ENCODE peak calls at places on chromosomes 4 and X, in five cellular contexts. P, V, W, T and G are unnamed samples. For H3K9me2, the result is how much of the 10 kb centered on the place peaks cover.

GRCh38 chrX:20143539-20143938 is 1.9 kb upstream of the EIF1AX start:
- DNase-seq in P (no peak), V (no peak), W (no peak), T (no peak), G (no peak)

GRCh38 chrX:109600114-109600710 is 24.8 kb downstream of the KCNE5 start:
- DNase-seq in P (no peak), V (no peak), W (no peak), T (peak), G (no peak)

GRCh38 chr4:184596617-184597185 is 52.5 kb downstream of the CASP3 start:
- DNase-seq in P (peak), V (no peak), W (no peak), T (no peak), G (no peak)

GRCh38 chrX:76657499-76657898 is 230.0 kb downstream of the MAGEE1 start:
- DNase-seq in P (no peak), V (no peak), W (no peak), T (no peak), G (no peak)

GRCh38 chr4:30380404-30380998 is 339.7 kb upstream of the PCDH7 start:
- DNase-seq in P (peak), V (peak), W (peak), T (peak), G (peak)

GRCh38 chr4:86401826-86402225 is 42.0 kb upstream of the MAPK10 start:
- DNase-seq in P (no peak), V (no peak), W (no peak), T (peak), G (no peak)

GRCh38 chr4:105186701-105187158 is 40.1 kb downstream of the TET2 start:
- DNase-seq in P (no peak), V (no peak), W (no peak), T (peak), G (no peak)

GRCh38 chrX:24201216-24201615 is 51.7 kb downstream of the ZFX start:
- DNase-seq in P (no peak), V (no peak), W (no peak), T (no peak), G (no peak)

GRCh38 chr4:42360158-42360557 is 37.1 kb upstream of the SHISA3 start:
- DNase-seq in P (no peak), V (no peak), W (no peak), T (no peak), G (no peak)

DNA sequence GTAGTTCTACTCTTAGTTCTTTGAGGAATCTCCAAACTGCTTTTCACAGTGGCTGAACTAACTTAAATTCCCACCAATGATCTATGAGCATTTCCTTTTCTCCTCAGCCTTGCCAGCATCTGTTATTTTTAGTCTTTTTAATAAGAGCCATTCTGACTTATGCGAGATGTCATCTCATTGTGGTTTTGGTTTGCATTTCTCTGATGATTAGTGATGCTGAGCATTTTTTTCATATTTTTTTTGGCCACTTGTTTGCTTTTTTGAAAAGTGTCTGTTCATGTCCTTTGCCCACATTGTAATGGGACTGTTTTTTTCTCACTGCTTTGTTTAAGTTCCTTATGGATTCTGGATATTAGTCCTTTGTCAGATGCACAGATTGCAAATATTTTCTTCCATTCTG is 21.5 kb upstream of the PHKA1 start:
- DNase-seq in P (no peak), V (no peak), W (no peak), T (peak), G (no peak)
- H3K9me2 ChIP-seq in P (under half), V (under half), W (under half), T (under half), G (under half)

GRCh38 chrX:153412746-153413720 is 1.8 kb downstream of the ZFP92 start:
- DNase-seq in P (no peak), V (no peak), W (no peak), T (no peak), G (no peak)
- H3K4me3 ChIP-seq in P (no peak), V (no peak), W (no peak), T (no peak), G (no peak)

DNA sequence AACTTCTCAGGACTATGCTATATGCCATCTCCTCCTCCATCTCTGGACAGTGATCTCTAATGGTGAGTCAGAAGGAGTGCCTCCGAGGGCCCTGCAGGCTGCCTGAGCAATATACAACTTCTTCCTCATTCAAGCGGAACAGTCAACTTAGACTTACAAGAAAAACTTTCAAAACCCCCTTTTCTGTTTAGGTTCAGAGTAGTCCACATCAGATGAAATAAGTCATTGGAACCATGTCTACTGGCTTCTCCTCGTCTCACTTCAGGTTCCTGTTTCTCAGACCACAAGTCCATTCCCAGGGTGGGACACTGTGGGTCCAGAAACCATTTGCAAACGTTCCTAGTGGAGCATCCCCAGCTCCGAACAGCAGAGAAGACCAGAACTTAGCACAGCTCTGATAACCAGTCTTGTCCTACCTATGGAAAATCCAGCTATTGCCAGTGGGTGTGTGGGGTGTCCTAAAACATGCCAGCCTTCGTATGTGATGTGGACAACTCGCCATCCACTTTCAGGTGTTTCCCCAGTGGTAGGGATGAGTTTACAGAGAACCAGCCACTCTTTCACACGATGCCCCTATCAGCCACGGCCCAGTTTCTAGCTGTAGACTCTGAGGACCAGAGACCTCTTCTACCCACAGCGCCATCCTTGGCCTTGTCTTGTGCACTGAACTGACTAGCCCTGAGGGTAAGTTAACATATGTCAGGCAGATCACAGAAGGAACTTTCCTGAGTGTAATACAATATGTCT is 32.7 kb upstream of the NKRF start:
- DNase-seq in P (no peak), V (no peak), W (no peak), T (no peak), G (no peak)
- H3K4me2 ChIP-seq in P (no peak), V (no peak), W (no peak), T (no peak), G (no peak)

GRCh38 chr4:37835031-37835430 is 8.5 kb downstream of the PGM2 start:
- DNase-seq in P (no peak), V (no peak), W (no peak), T (no peak), G (no peak)
- H3K9me2 ChIP-seq in P (under half), V (under half), W (under half), T (under half), G (under half)

DNA sequence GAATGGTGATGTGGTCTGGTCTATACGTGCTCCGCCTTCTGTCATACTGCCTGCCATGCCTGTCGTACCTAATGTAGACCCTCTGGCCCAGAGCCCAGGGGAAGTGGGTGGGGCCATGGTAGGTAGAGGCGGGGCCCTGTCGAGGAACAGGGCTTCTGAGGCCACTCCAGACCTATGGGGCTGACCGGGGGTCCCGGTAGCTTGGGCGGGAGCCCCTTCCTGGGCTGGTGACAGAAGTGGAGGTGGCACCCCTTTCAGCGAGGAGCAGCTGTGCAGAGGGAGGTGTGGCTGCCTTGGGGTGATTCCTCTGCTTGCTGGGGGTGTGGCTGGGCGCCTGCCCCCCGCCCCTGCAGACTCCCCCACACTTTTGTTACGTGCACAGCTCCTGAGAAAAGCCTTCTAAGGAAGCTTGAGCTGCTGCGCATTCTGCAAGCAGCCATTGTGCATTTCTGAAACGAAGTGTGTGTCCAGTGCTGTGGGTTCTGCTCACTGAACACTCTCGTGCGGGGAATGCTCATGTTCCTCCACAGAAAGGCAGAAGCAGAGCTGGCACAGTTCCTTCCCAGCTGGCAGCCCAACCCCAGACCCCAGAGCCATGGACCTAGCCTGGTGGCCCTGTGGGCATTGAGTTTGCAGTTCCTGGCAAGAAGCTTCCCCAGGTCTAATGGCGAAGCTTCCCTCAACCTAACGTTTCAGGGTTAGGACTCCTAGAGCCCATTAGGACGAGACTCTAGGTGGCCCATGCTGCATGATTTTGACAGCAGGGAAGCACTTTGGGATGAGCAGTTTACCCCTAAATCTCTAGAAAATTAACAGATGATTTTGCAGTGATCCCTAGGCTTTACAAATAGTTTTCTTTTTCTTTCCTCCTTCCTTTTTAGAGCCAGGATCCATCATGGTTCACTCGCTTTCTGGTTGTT is 72.7 kb upstream of the HGFAC start:
- DNase-seq in P (no peak), V (no peak), W (no peak), T (no peak), G (no peak)
- H3K4me3 ChIP-seq in P (no peak), V (no peak), W (no peak), T (peak), G (no peak)